ENCODE peak calls at places on chromosomes 13 and 19, in seven cellular contexts. One of them, this sample, is unnamed. For H3K9me3, the result is how much of the 10 kb centered on the place peaks cover.

GRCh38 chr19:47157455-47158321 is 27.1 kb downstream of the SAE1 start:
- DNase-seq in AG04450: peak
- DNase-seq in heart left ventricle: peak
- DNase-seq in transverse colon: peak
- DNase-seq in CD8-positive, alpha-beta T cell: peak
- DNase-seq in kidney: no peak
- DNase-seq in IMR-90: peak
- DNase-seq in this sample: no peak

GRCh38 chr13:97205971-97206370 is 16.2 kb upstream of the MBNL2 start:
- DNase-seq in IMR-90: peak
- DNase-seq in kidney: no peak
- DNase-seq in AG04450: no peak
- DNase-seq in heart left ventricle: no peak
- DNase-seq in transverse colon: no peak
- DNase-seq in CD8-positive, alpha-beta T cell: no peak
- DNase-seq in this sample: no peak

GRCh38 chr13:60448907-60449510 is 52.0 kb downstream of the TDRD3 start:
- DNase-seq in CD8-positive, alpha-beta T cell: no peak
- DNase-seq in AG04450: peak
- DNase-seq in IMR-90: peak
- DNase-seq in kidney: no peak
- DNase-seq in transverse colon: no peak
- DNase-seq in heart left ventricle: no peak
- DNase-seq in this sample: no peak

GRCh38 chr19:18339703-18340102 is 695 bp upstream of the PGPEP1 start:
- DNase-seq in transverse colon: no peak
- DNase-seq in IMR-90: peak
- DNase-seq in CD8-positive, alpha-beta T cell: no peak
- DNase-seq in heart left ventricle: no peak
- DNase-seq in AG04450: no peak
- DNase-seq in kidney: no peak
- DNase-seq in this sample: no peak

GRCh38 chr13:44768775-44769578 is 192.8 kb upstream of the TSC22D1 start:
- DNase-seq in IMR-90: peak
- DNase-seq in kidney: no peak
- DNase-seq in transverse colon: no peak
- DNase-seq in CD8-positive, alpha-beta T cell: no peak
- DNase-seq in AG04450: no peak
- DNase-seq in heart left ventricle: no peak
- DNase-seq in this sample: no peak

GRCh38 chr13:47139519-47139918 is 242.7 kb upstream of the HTR2A start:
- DNase-seq in transverse colon: no peak
- DNase-seq in CD8-positive, alpha-beta T cell: no peak
- DNase-seq in AG04450: no peak
- DNase-seq in IMR-90: no peak
- DNase-seq in kidney: no peak
- DNase-seq in heart left ventricle: no peak
- DNase-seq in this sample: no peak

GRCh38 chr13:47555235-47555634 is 445.8 kb downstream of the SUCLA2 start:
- DNase-seq in CD8-positive, alpha-beta T cell: no peak
- DNase-seq in AG04450: no peak
- DNase-seq in transverse colon: no peak
- DNase-seq in IMR-90: peak
- DNase-seq in kidney: no peak
- DNase-seq in heart left ventricle: no peak
- DNase-seq in this sample: no peak

GRCh38 chr19:35123573-35123972 is 8.0 kb downstream of the FXYD3 start:
- DNase-seq in IMR-90: no peak
- DNase-seq in kidney: peak
- DNase-seq in AG04450: no peak
- DNase-seq in heart left ventricle: no peak
- DNase-seq in transverse colon: peak
- DNase-seq in CD8-positive, alpha-beta T cell: no peak
- DNase-seq in this sample: no peak

GRCh38 chr13:22120646-22121045 is 449.8 kb downstream of the FGF9 start:
- DNase-seq in CD8-positive, alpha-beta T cell: no peak
- DNase-seq in IMR-90: no peak
- DNase-seq in kidney: no peak
- DNase-seq in AG04450: no peak
- DNase-seq in transverse colon: no peak
- DNase-seq in heart left ventricle: no peak
- DNase-seq in this sample: no peak

GRCh38 chr13:18944501-18945068 is 237.0 kb downstream of the TUBA3C start:
- DNase-seq in kidney: peak
- DNase-seq in IMR-90: no peak
- DNase-seq in heart left ventricle: no peak
- DNase-seq in AG04450: no peak
- DNase-seq in transverse colon: no peak
- DNase-seq in CD8-positive, alpha-beta T cell: no peak
- DNase-seq in this sample: no peak

GRCh38 chr19:1618157-1619093 is 13.2 kb upstream of the UQCR11 start:
- DNase-seq in heart left ventricle: no peak
- DNase-seq in transverse colon: peak
- DNase-seq in IMR-90: no peak
- DNase-seq in kidney: peak
- DNase-seq in AG04450: no peak
- DNase-seq in CD8-positive, alpha-beta T cell: peak
- DNase-seq in this sample: no peak

GRCh38 chr13:113152894-113153809 is 5.3 kb upstream of the PROZ start:
- DNase-seq in transverse colon: peak
- DNase-seq in heart left ventricle: peak
- DNase-seq in CD8-positive, alpha-beta T cell: peak
- DNase-seq in IMR-90: no peak
- DNase-seq in kidney: peak
- DNase-seq in AG04450: no peak
- DNase-seq in this sample: peak

DNA sequence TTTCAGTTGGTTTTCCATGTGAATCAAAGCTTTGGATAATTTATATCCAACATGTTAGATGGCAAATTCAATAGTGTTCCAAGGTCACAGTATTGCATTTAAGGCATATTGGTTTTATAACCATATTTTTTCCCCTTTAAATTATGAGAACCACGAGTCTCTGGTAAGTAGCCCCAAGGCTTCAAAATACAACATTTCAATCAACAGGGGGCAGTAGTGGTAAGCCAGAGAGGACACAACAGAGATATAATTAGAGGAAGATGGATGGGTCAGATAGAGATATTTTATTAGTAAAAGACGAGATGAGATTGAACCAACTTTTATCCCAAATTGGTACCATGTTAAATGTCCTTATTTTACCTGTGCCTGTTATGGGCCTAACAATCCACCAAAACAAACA is 53.1 kb downstream of the KL start:
- DNase-seq in heart left ventricle: no peak
- DNase-seq in kidney: no peak
- DNase-seq in AG04450: no peak
- DNase-seq in CD8-positive, alpha-beta T cell: no peak
- DNase-seq in IMR-90: no peak
- DNase-seq in transverse colon: no peak
- DNase-seq in this sample: no peak
- TF ChIP-seq CTCF in heart left ventricle: peak
- TF ChIP-seq CTCF in kidney: peak
- TF ChIP-seq CTCF in AG04450: no peak
- TF ChIP-seq CTCF in CD8-positive, alpha-beta T cell: no peak
- TF ChIP-seq CTCF in IMR-90: peak
- TF ChIP-seq CTCF in transverse colon: no peak
- TF ChIP-seq CTCF in this sample: peak

GRCh38 chr19:19550972-19551861 is 13.2 kb downstream of the CILP2 start:
- DNase-seq in IMR-90: no peak
- DNase-seq in AG04450: no peak
- DNase-seq in CD8-positive, alpha-beta T cell: no peak
- DNase-seq in transverse colon: no peak
- DNase-seq in kidney: no peak
- DNase-seq in heart left ventricle: no peak
- DNase-seq in this sample: no peak
- H3K9me3 ChIP-seq in IMR-90: under half
- H3K9me3 ChIP-seq in AG04450: under half
- H3K9me3 ChIP-seq in CD8-positive, alpha-beta T cell: under half
- H3K9me3 ChIP-seq in transverse colon: under half
- H3K9me3 ChIP-seq in kidney: under half
- H3K9me3 ChIP-seq in heart left ventricle: under half
- H3K9me3 ChIP-seq in this sample: under half

GRCh38 chr19:10417598-10418280 is 2.6 kb upstream of the PDE4A start:
- DNase-seq in kidney: peak
- DNase-seq in heart left ventricle: no peak
- DNase-seq in AG04450: no peak
- DNase-seq in IMR-90: no peak
- DNase-seq in transverse colon: no peak
- DNase-seq in CD8-positive, alpha-beta T cell: no peak
- DNase-seq in this sample: no peak

GRCh38 chr19:10419200-10419645 is 1.1 kb upstream of the PDE4A start:
- DNase-seq in IMR-90: no peak
- DNase-seq in transverse colon: no peak
- DNase-seq in heart left ventricle: no peak
- DNase-seq in kidney: peak
- DNase-seq in CD8-positive, alpha-beta T cell: peak
- DNase-seq in AG04450: no peak
- DNase-seq in this sample: no peak

GRCh38 chr19:10416380-10417257 is 3.7 kb upstream of the PDE4A start:
- DNase-seq in CD8-positive, alpha-beta T cell: peak
- DNase-seq in transverse colon: peak
- DNase-seq in heart left ventricle: peak
- DNase-seq in kidney: peak
- DNase-seq in IMR-90: peak
- DNase-seq in AG04450: peak
- DNase-seq in this sample: peak

GRCh38 chr19:10419646-10420443 is 493 bp upstream of the PDE4A start:
- DNase-seq in kidney: peak
- DNase-seq in AG04450: no peak
- DNase-seq in CD8-positive, alpha-beta T cell: peak
- DNase-seq in heart left ventricle: no peak
- DNase-seq in transverse colon: no peak
- DNase-seq in IMR-90: peak
- DNase-seq in this sample: no peak

GRCh38 chr19:10418281-10419199 is 1.8 kb upstream of the PDE4A start:
- DNase-seq in CD8-positive, alpha-beta T cell: peak
- DNase-seq in IMR-90: no peak
- DNase-seq in kidney: peak
- DNase-seq in heart left ventricle: no peak
- DNase-seq in transverse colon: no peak
- DNase-seq in AG04450: no peak
- DNase-seq in this sample: no peak
- TF ChIP-seq CTCF in CD8-positive, alpha-beta T cell: no peak
- TF ChIP-seq CTCF in IMR-90: no peak
- TF ChIP-seq CTCF in kidney: no peak
- TF ChIP-seq CTCF in heart left ventricle: no peak
- TF ChIP-seq CTCF in transverse colon: no peak
- TF ChIP-seq CTCF in AG04450: peak
- TF ChIP-seq CTCF in this sample: no peak

GRCh38 chr19:9345005-9345404 is 17.8 kb upstream of the ZNF177 start:
- DNase-seq in CD8-positive, alpha-beta T cell: no peak
- DNase-seq in heart left ventricle: no peak
- DNase-seq in AG04450: no peak
- DNase-seq in kidney: no peak
- DNase-seq in transverse colon: no peak
- DNase-seq in IMR-90: no peak
- DNase-seq in this sample: no peak
- H3K9me3 ChIP-seq in CD8-positive, alpha-beta T cell: half or more
- H3K9me3 ChIP-seq in heart left ventricle: under half
- H3K9me3 ChIP-seq in AG04450: under half
- H3K9me3 ChIP-seq in kidney: half or more
- H3K9me3 ChIP-seq in transverse colon: half or more
- H3K9me3 ChIP-seq in IMR-90: half or more
- H3K9me3 ChIP-seq in this sample: half or more

This sample was measured in left lung.